ENCODE peak calls at places on chromosomes 16 and 17, in seven cellular contexts. V, F, C, M, P, K and H are unnamed samples.

GRCh38 chr17:76982408-76983074 is 114.3 kb downstream of the MGAT5B start:
- DNase-seq in P (no peak), K (no peak), C (no peak), M (no peak), V (no peak), F (no peak), H (no peak)

GRCh38 chr17:66343531-66344078 is 41.2 kb downstream of the PRKCA start:
- DNase-seq in K (no peak), M (peak; percentile 29), C (no peak), F (no peak), V (no peak), P (no peak), H (no peak)

GRCh38 chr16:70746708-70747424 is 54.1 kb downstream of the VAC14 start:
- DNase-seq in C (no peak), K (peak; percentile 88), P (peak; percentile 82), M (peak; percentile 75), F (no peak), V (peak; percentile 93), H (no peak)

GRCh38 chr16:81445143-81445922 is 725 bp downstream of the CMIP start:
- DNase-seq in C (peak; percentile 63), V (no peak), P (no peak), K (no peak), M (no peak), F (no peak), H (peak; percentile 52)

GRCh38 chr16:19774024-19774423 is 56.0 kb downstream of the IQCK start:
- DNase-seq in K (no peak), C (no peak), M (no peak), P (no peak), F (no peak), V (no peak), H (no peak)

GRCh38 chr16:89564476-89565255 is 4.2 kb downstream of the RPL13 start:
- DNase-seq in P (no peak), F (no peak), K (no peak), C (peak; percentile 32), V (no peak), M (no peak), H (no peak)

GRCh38 chr16:11410382-11411058 is 65.3 kb downstream of the RMI2 start:
- DNase-seq in F (no peak), M (no peak), V (no peak), K (no peak), P (no peak), C (no peak), H (no peak)

GRCh38 chr17:3978421-3979275 is 14.4 kb upstream of the ATP2A3 start:
- DNase-seq in V (peak; percentile 47), M (no peak), C (no peak), F (no peak), K (no peak), P (no peak), H (no peak)

GRCh38 chr16:3578610-3579551 is 1.7 kb upstream of the NLRC3 start:
- DNase-seq in P (no peak), C (no peak), M (no peak), F (no peak), V (no peak), K (no peak), H (peak; percentile 75)

GRCh38 chr16:1688807-1689560 is 10.9 kb downstream of the JPT2 start:
- DNase-seq in F (no peak), C (no peak), M (peak; percentile 91), V (no peak), K (peak; percentile 46), P (no peak), H (no peak)

GRCh38 chr16:68128577-68129305 is 43.6 kb downstream of the NFATC3 start:
- DNase-seq in V (no peak), F (no peak), C (no peak), K (peak; percentile 38), M (peak; percentile 48), P (no peak), H (no peak)

DNA sequence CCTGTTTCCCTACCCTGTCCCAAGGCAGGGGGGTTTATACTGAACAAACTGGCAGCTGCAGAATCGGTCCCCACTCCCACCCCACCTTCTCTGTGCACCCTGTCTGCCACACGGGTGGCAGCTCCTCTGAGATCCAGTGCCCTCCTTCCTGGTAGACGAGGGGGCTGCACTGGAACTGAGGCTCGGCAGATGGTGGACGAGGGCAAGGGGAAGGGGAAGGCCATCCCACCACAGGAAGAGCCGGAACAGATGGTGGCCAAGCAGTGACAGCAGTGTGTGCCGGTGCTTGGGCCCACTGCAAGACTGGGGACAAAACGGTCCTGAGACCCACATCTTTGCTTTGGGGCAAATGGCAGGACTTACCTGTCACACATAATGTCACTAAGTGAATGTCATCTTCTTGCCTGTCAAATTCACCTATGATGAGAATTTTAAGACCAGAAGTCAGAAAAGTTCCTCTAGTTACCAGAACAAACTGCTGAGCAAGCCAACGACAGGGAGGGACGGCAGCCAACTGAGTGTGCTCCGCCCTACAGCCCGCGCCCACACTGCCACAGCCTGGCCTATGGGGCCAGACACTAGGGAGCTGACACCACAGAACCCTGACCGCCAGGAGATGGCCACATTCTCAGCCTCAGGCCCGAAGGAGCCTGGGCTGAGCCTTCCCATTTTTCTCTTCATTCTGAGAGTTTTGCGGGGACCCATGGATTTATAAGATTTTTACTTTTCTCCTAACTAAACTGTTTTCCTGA is 14.4 kb downstream of the NTAN1 start:
- DNase-seq in M (peak; percentile 26), F (no peak), V (peak; percentile 57), K (peak; percentile 67), C (no peak), P (no peak), H (no peak)
- TF ChIP-seq CTCF in M (no peak), F (no peak), V (peak; percentile 8), K (no peak), C (peak; percentile 19), P (no peak), H (no peak)

DNA sequence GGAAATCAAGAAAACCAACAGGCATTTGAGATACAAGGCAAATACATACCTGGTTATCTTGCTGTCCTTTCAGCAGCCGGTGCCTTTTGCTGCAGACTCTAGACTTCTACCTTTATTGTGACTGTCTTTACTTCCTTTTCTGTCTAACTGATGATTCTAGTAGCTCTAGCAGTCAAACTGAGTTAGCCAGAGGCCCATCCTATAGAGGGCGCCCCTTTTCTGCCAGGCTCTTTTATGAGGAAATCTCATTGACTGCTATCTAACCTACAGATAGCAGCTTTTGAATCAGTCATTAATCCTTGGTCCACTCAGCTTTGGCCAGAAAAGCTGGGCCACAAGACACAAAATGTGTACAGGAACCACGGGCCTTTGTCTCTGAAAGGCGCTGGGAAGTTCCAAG is 87.5 kb upstream of the WSB1 start:
- DNase-seq in M (no peak), F (no peak), C (no peak), K (no peak), V (no peak), P (no peak), H (no peak)
- TF ChIP-seq CTCF in M (peak; percentile 51), F (no peak), C (peak; percentile 38), K (no peak), V (no peak), P (peak; percentile 30), H (no peak)

GRCh38 chr16:6362321-6362720 is 970.3 kb upstream of the RBFOX1 start:
- DNase-seq in C (no peak), K (no peak), V (no peak), F (no peak), P (no peak), M (no peak), H (no peak)

GRCh38 chr16:6356881-6357280 is 975.8 kb upstream of the RBFOX1 start:
- DNase-seq in V (no peak), F (no peak), C (no peak), K (no peak), M (no peak), P (no peak), H (no peak)

GRCh38 chr16:6363891-6364607 is 968.6 kb upstream of the RBFOX1 start:
- DNase-seq in V (no peak), F (no peak), C (no peak), P (no peak), K (no peak), M (no peak), H (no peak)

DNA sequence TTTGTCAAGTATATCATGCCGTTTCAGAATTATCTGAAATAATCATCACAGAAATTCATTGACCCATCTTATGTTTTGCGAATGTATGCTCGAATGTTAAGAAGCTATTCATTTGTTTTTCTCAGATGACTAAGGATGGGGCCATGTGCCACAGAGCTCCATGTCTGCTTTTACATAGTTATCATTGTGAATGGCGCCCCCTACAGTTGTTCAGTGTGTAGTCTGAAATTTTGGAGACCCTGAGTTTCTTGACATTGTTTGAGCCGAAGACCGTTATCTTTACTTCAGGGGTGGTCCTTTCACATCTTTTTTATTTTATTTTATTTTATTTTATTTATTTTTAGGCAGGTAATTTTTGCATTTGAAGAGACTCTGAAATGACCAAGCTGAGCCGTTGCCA is 972.0 kb upstream of the RBFOX1 start:
- DNase-seq in V (no peak), F (no peak), M (no peak), K (no peak), C (no peak), P (no peak), H (no peak)
- TF ChIP-seq CTCF in V (no peak), F (peak; percentile 37), M (no peak), K (no peak), C (no peak), P (no peak), H (no peak)

GRCh38 chr17:32445075-32445427 is 741 bp downstream of the PSMD11 start:
- DNase-seq in P (no peak), C (peak; percentile 50), F (no peak), K (peak; percentile 30), V (no peak), M (peak; percentile 63), H (peak; percentile 39)

GRCh38 chr17:32444301-32445074 is at the start of gene PSMD11:
- DNase-seq in K (peak; percentile 98), P (peak; percentile 88), V (peak; percentile 98), M (peak; percentile 95), F (peak; percentile 98), C (peak; percentile 98), H (peak; percentile 94)

GRCh38 chr17:32445497-32445896 is 1.2 kb downstream of the PSMD11 start:
- DNase-seq in P (no peak), M (no peak), V (no peak), F (no peak), C (no peak), K (no peak), H (no peak)

GRCh38 chr17:32441886-32442285 is 2.4 kb upstream of the PSMD11 start:
- DNase-seq in F (no peak), C (no peak), P (no peak), K (no peak), V (no peak), M (no peak), H (no peak)

GRCh38 chr17:32443827-32444300 is 446 bp upstream of the PSMD11 start:
- DNase-seq in K (no peak), C (no peak), F (no peak), M (no peak), V (no peak), P (no peak), H (no peak)
- TF ChIP-seq CTCF in K (no peak), C (no peak), F (no peak), M (no peak), V (no peak), P (no peak), H (no peak)

GRCh38 chr17:63381101-63381729 is 64.9 kb downstream of the CYB561 start:
- DNase-seq in M (peak; percentile 53), P (peak; percentile 42), K (no peak), V (no peak), C (peak; percentile 72), F (no peak), H (no peak)
- TF ChIP-seq CTCF in M (no peak), P (no peak), K (no peak), V (no peak), C (no peak), F (no peak), H (no peak)